ENCODE peak calls at places on chromosomes 5 and 9, in seven cellular contexts. One of them, this sample, is unnamed.

GRCh38 chr5:74040065-74040551 is 414.1 kb downstream of the ARHGEF28 start:
- DNase-seq in NCI-H2081: peak; percentile 54
- DNase-seq in NCI-H2107: no peak
- DNase-seq in activated CD8-positive, alpha-beta memory T cell treated with anti-CD3 and anti-CD28 coated beads for 1 hour: no peak
- DNase-seq in HuH-7: no peak
- DNase-seq in heart right ventricle: peak; percentile 13
- DNase-seq in stimulated activated CD8-positive, alpha-beta memory T cell treated with anti-CD3 and anti-CD28 coated beads, Interleukin-2, amount 100 ng/mL, for 1 hour: no peak
- DNase-seq in this sample: no peak

GRCh38 chr9:122320346-122320995 is 50.4 kb upstream of the PTGS1 start:
- DNase-seq in heart right ventricle: no peak
- DNase-seq in NCI-H2081: peak; percentile 82
- DNase-seq in NCI-H2107: no peak
- DNase-seq in activated CD8-positive, alpha-beta memory T cell treated with anti-CD3 and anti-CD28 coated beads for 1 hour: no peak
- DNase-seq in HuH-7: no peak
- DNase-seq in stimulated activated CD8-positive, alpha-beta memory T cell treated with anti-CD3 and anti-CD28 coated beads, Interleukin-2, amount 100 ng/mL, for 1 hour: no peak
- DNase-seq in this sample: no peak

GRCh38 chr5:135535820-135536801 is at the start of gene NEUROG1:
- DNase-seq in heart right ventricle: no peak
- DNase-seq in stimulated activated CD8-positive, alpha-beta memory T cell treated with anti-CD3 and anti-CD28 coated beads, Interleukin-2, amount 100 ng/mL, for 1 hour: no peak
- DNase-seq in NCI-H2107: no peak
- DNase-seq in HuH-7: no peak
- DNase-seq in NCI-H2081: peak; percentile 36
- DNase-seq in activated CD8-positive, alpha-beta memory T cell treated with anti-CD3 and anti-CD28 coated beads for 1 hour: no peak
- DNase-seq in this sample: no peak

GRCh38 chr5:1890296-1890695 is 7.6 kb upstream of the IRX4 start:
- DNase-seq in activated CD8-positive, alpha-beta memory T cell treated with anti-CD3 and anti-CD28 coated beads for 1 hour: no peak
- DNase-seq in NCI-H2107: no peak
- DNase-seq in stimulated activated CD8-positive, alpha-beta memory T cell treated with anti-CD3 and anti-CD28 coated beads, Interleukin-2, amount 100 ng/mL, for 1 hour: no peak
- DNase-seq in heart right ventricle: no peak
- DNase-seq in HuH-7: no peak
- DNase-seq in NCI-H2081: no peak
- DNase-seq in this sample: no peak

GRCh38 chr9:72205513-72205912 is 56.3 kb downstream of the GDA start:
- DNase-seq in activated CD8-positive, alpha-beta memory T cell treated with anti-CD3 and anti-CD28 coated beads for 1 hour: no peak
- DNase-seq in NCI-H2107: no peak
- DNase-seq in heart right ventricle: no peak
- DNase-seq in HuH-7: no peak
- DNase-seq in stimulated activated CD8-positive, alpha-beta memory T cell treated with anti-CD3 and anti-CD28 coated beads, Interleukin-2, amount 100 ng/mL, for 1 hour: no peak
- DNase-seq in NCI-H2081: no peak
- DNase-seq in this sample: no peak

GRCh38 chr9:38507587-38507986 is 83.3 kb upstream of the IGFBPL1 start:
- DNase-seq in NCI-H2081: no peak
- DNase-seq in stimulated activated CD8-positive, alpha-beta memory T cell treated with anti-CD3 and anti-CD28 coated beads, Interleukin-2, amount 100 ng/mL, for 1 hour: no peak
- DNase-seq in heart right ventricle: no peak
- DNase-seq in NCI-H2107: no peak
- DNase-seq in HuH-7: no peak
- DNase-seq in activated CD8-positive, alpha-beta memory T cell treated with anti-CD3 and anti-CD28 coated beads for 1 hour: no peak
- DNase-seq in this sample: no peak

GRCh38 chr5:179265529-179266290 is 79.6 kb downstream of the ADAMTS2 start:
- DNase-seq in NCI-H2107: no peak
- DNase-seq in HuH-7: no peak
- DNase-seq in NCI-H2081: no peak
- DNase-seq in activated CD8-positive, alpha-beta memory T cell treated with anti-CD3 and anti-CD28 coated beads for 1 hour: no peak
- DNase-seq in heart right ventricle: peak; percentile 89
- DNase-seq in stimulated activated CD8-positive, alpha-beta memory T cell treated with anti-CD3 and anti-CD28 coated beads, Interleukin-2, amount 100 ng/mL, for 1 hour: no peak
- DNase-seq in this sample: no peak

GRCh38 chr5:63164339-63164738 is 585.7 kb downstream of the LRRC70 start:
- DNase-seq in heart right ventricle: no peak
- DNase-seq in NCI-H2107: no peak
- DNase-seq in activated CD8-positive, alpha-beta memory T cell treated with anti-CD3 and anti-CD28 coated beads for 1 hour: no peak
- DNase-seq in HuH-7: no peak
- DNase-seq in stimulated activated CD8-positive, alpha-beta memory T cell treated with anti-CD3 and anti-CD28 coated beads, Interleukin-2, amount 100 ng/mL, for 1 hour: no peak
- DNase-seq in NCI-H2081: no peak
- DNase-seq in this sample: no peak

GRCh38 chr9:132944294-132945185 is at the start of gene TSC1:
- DNase-seq in stimulated activated CD8-positive, alpha-beta memory T cell treated with anti-CD3 and anti-CD28 coated beads, Interleukin-2, amount 100 ng/mL, for 1 hour: peak; percentile 97
- DNase-seq in heart right ventricle: peak; percentile 99
- DNase-seq in HuH-7: peak; percentile 88
- DNase-seq in NCI-H2081: peak; percentile 90
- DNase-seq in NCI-H2107: peak; percentile 92
- DNase-seq in activated CD8-positive, alpha-beta memory T cell treated with anti-CD3 and anti-CD28 coated beads for 1 hour: peak; percentile 94
- DNase-seq in this sample: peak; percentile 97

GRCh38 chr5:163115011-163115410 is 322.4 kb upstream of the CCNG1 start:
- DNase-seq in HuH-7: no peak
- DNase-seq in NCI-H2081: no peak
- DNase-seq in stimulated activated CD8-positive, alpha-beta memory T cell treated with anti-CD3 and anti-CD28 coated beads, Interleukin-2, amount 100 ng/mL, for 1 hour: no peak
- DNase-seq in activated CD8-positive, alpha-beta memory T cell treated with anti-CD3 and anti-CD28 coated beads for 1 hour: no peak
- DNase-seq in heart right ventricle: no peak
- DNase-seq in NCI-H2107: no peak
- DNase-seq in this sample: no peak

GRCh38 chr5:179595916-179596315 is 27.6 kb downstream of the HNRNPH1 start:
- DNase-seq in activated CD8-positive, alpha-beta memory T cell treated with anti-CD3 and anti-CD28 coated beads for 1 hour: no peak
- DNase-seq in stimulated activated CD8-positive, alpha-beta memory T cell treated with anti-CD3 and anti-CD28 coated beads, Interleukin-2, amount 100 ng/mL, for 1 hour: no peak
- DNase-seq in NCI-H2081: no peak
- DNase-seq in heart right ventricle: no peak
- DNase-seq in HuH-7: no peak
- DNase-seq in NCI-H2107: no peak
- DNase-seq in this sample: no peak

GRCh38 chr5:92265804-92266203 is 882.7 kb upstream of the ARRDC3 start:
- DNase-seq in NCI-H2107: no peak
- DNase-seq in heart right ventricle: no peak
- DNase-seq in NCI-H2081: no peak
- DNase-seq in activated CD8-positive, alpha-beta memory T cell treated with anti-CD3 and anti-CD28 coated beads for 1 hour: no peak
- DNase-seq in stimulated activated CD8-positive, alpha-beta memory T cell treated with anti-CD3 and anti-CD28 coated beads, Interleukin-2, amount 100 ng/mL, for 1 hour: no peak
- DNase-seq in HuH-7: no peak
- DNase-seq in this sample: no peak

GRCh38 chr5:64144429-64145215 is 21.0 kb upstream of the RNF180 start:
- DNase-seq in heart right ventricle: no peak
- DNase-seq in NCI-H2081: peak; percentile 0
- DNase-seq in stimulated activated CD8-positive, alpha-beta memory T cell treated with anti-CD3 and anti-CD28 coated beads, Interleukin-2, amount 100 ng/mL, for 1 hour: no peak
- DNase-seq in HuH-7: no peak
- DNase-seq in NCI-H2107: no peak
- DNase-seq in activated CD8-positive, alpha-beta memory T cell treated with anti-CD3 and anti-CD28 coated beads for 1 hour: no peak
- DNase-seq in this sample: no peak

GRCh38 chr9:137873408-137873807 is 4.2 kb upstream of the CACNA1B start:
- DNase-seq in heart right ventricle: no peak
- DNase-seq in stimulated activated CD8-positive, alpha-beta memory T cell treated with anti-CD3 and anti-CD28 coated beads, Interleukin-2, amount 100 ng/mL, for 1 hour: no peak
- DNase-seq in NCI-H2107: no peak
- DNase-seq in HuH-7: no peak
- DNase-seq in activated CD8-positive, alpha-beta memory T cell treated with anti-CD3 and anti-CD28 coated beads for 1 hour: no peak
- DNase-seq in NCI-H2081: no peak
- DNase-seq in this sample: no peak

GRCh38 chr5:135492319-135492626 is 40.1 kb upstream of the TIFAB start:
- DNase-seq in NCI-H2081: no peak
- DNase-seq in activated CD8-positive, alpha-beta memory T cell treated with anti-CD3 and anti-CD28 coated beads for 1 hour: no peak
- DNase-seq in NCI-H2107: no peak
- DNase-seq in HuH-7: no peak
- DNase-seq in heart right ventricle: no peak
- DNase-seq in stimulated activated CD8-positive, alpha-beta memory T cell treated with anti-CD3 and anti-CD28 coated beads, Interleukin-2, amount 100 ng/mL, for 1 hour: no peak
- DNase-seq in this sample: no peak

GRCh38 chr5:54876-55569 is 36.9 kb upstream of the PLEKHG4B start:
- DNase-seq in stimulated activated CD8-positive, alpha-beta memory T cell treated with anti-CD3 and anti-CD28 coated beads, Interleukin-2, amount 100 ng/mL, for 1 hour: no peak
- DNase-seq in activated CD8-positive, alpha-beta memory T cell treated with anti-CD3 and anti-CD28 coated beads for 1 hour: no peak
- DNase-seq in NCI-H2081: peak; percentile 67
- DNase-seq in NCI-H2107: no peak
- DNase-seq in heart right ventricle: no peak
- DNase-seq in HuH-7: no peak
- DNase-seq in this sample: no peak

GRCh38 chr9:98554752-98555151 is 154.0 kb downstream of the GABBR2 start:
- DNase-seq in heart right ventricle: no peak
- DNase-seq in NCI-H2081: no peak
- DNase-seq in activated CD8-positive, alpha-beta memory T cell treated with anti-CD3 and anti-CD28 coated beads for 1 hour: no peak
- DNase-seq in stimulated activated CD8-positive, alpha-beta memory T cell treated with anti-CD3 and anti-CD28 coated beads, Interleukin-2, amount 100 ng/mL, for 1 hour: no peak
- DNase-seq in NCI-H2107: no peak
- DNase-seq in HuH-7: no peak
- DNase-seq in this sample: no peak

GRCh38 chr9:111298831-111299603 is 31.0 kb downstream of the OR2K2 start:
- DNase-seq in NCI-H2107: no peak
- DNase-seq in HuH-7: peak; percentile 5
- DNase-seq in NCI-H2081: no peak
- DNase-seq in activated CD8-positive, alpha-beta memory T cell treated with anti-CD3 and anti-CD28 coated beads for 1 hour: no peak
- DNase-seq in stimulated activated CD8-positive, alpha-beta memory T cell treated with anti-CD3 and anti-CD28 coated beads, Interleukin-2, amount 100 ng/mL, for 1 hour: no peak
- DNase-seq in heart right ventricle: peak; percentile 39
- DNase-seq in this sample: peak; percentile 37

GRCh38 chr5:82526540-82526939 is 248.4 kb upstream of the RPS23 start:
- DNase-seq in HuH-7: no peak
- DNase-seq in stimulated activated CD8-positive, alpha-beta memory T cell treated with anti-CD3 and anti-CD28 coated beads, Interleukin-2, amount 100 ng/mL, for 1 hour: no peak
- DNase-seq in heart right ventricle: no peak
- DNase-seq in NCI-H2081: no peak
- DNase-seq in activated CD8-positive, alpha-beta memory T cell treated with anti-CD3 and anti-CD28 coated beads for 1 hour: no peak
- DNase-seq in NCI-H2107: no peak
- DNase-seq in this sample: no peak

GRCh38 chr9:88266416-88266815 is 121.8 kb upstream of the SPIN1 start:
- DNase-seq in HuH-7: no peak
- DNase-seq in NCI-H2107: no peak
- DNase-seq in NCI-H2081: no peak
- DNase-seq in activated CD8-positive, alpha-beta memory T cell treated with anti-CD3 and anti-CD28 coated beads for 1 hour: no peak
- DNase-seq in heart right ventricle: no peak
- DNase-seq in stimulated activated CD8-positive, alpha-beta memory T cell treated with anti-CD3 and anti-CD28 coated beads, Interleukin-2, amount 100 ng/mL, for 1 hour: no peak
- DNase-seq in this sample: no peak

GRCh38 chr9:706606-707451 is 134.7 kb upstream of the DMRT1 start:
- DNase-seq in HuH-7: peak; percentile 48
- DNase-seq in NCI-H2081: no peak
- DNase-seq in activated CD8-positive, alpha-beta memory T cell treated with anti-CD3 and anti-CD28 coated beads for 1 hour: no peak
- DNase-seq in stimulated activated CD8-positive, alpha-beta memory T cell treated with anti-CD3 and anti-CD28 coated beads, Interleukin-2, amount 100 ng/mL, for 1 hour: no peak
- DNase-seq in NCI-H2107: no peak
- DNase-seq in heart right ventricle: peak; percentile 69
- DNase-seq in this sample: peak; percentile 41

GRCh38 chr9:93902051-93902779 is 52.9 kb downstream of the BARX1 start:
- DNase-seq in HuH-7: no peak
- DNase-seq in heart right ventricle: no peak
- DNase-seq in activated CD8-positive, alpha-beta memory T cell treated with anti-CD3 and anti-CD28 coated beads for 1 hour: no peak
- DNase-seq in NCI-H2107: no peak
- DNase-seq in stimulated activated CD8-positive, alpha-beta memory T cell treated with anti-CD3 and anti-CD28 coated beads, Interleukin-2, amount 100 ng/mL, for 1 hour: no peak
- DNase-seq in NCI-H2081: no peak
- DNase-seq in this sample: no peak

GRCh38 chr5:116964438-116964837 is 389.8 kb upstream of the SEMA6A start:
- DNase-seq in heart right ventricle: no peak
- DNase-seq in NCI-H2107: no peak
- DNase-seq in activated CD8-positive, alpha-beta memory T cell treated with anti-CD3 and anti-CD28 coated beads for 1 hour: no peak
- DNase-seq in stimulated activated CD8-positive, alpha-beta memory T cell treated with anti-CD3 and anti-CD28 coated beads, Interleukin-2, amount 100 ng/mL, for 1 hour: no peak
- DNase-seq in HuH-7: no peak
- DNase-seq in NCI-H2081: no peak
- DNase-seq in this sample: no peak

GRCh38 chr5:180816608-180817534 is 14.3 kb upstream of the MGAT1 start:
- DNase-seq in activated CD8-positive, alpha-beta memory T cell treated with anti-CD3 and anti-CD28 coated beads for 1 hour: no peak
- DNase-seq in HuH-7: no peak
- DNase-seq in NCI-H2107: no peak
- DNase-seq in heart right ventricle: peak; percentile 64
- DNase-seq in stimulated activated CD8-positive, alpha-beta memory T cell treated with anti-CD3 and anti-CD28 coated beads, Interleukin-2, amount 100 ng/mL, for 1 hour: no peak
- DNase-seq in NCI-H2081: no peak
- DNase-seq in this sample: no peak

GRCh38 chr5:115419794-115420585 is 123.5 kb upstream of the CCDC112 start:
- DNase-seq in NCI-H2107: no peak
- DNase-seq in heart right ventricle: no peak
- DNase-seq in activated CD8-positive, alpha-beta memory T cell treated with anti-CD3 and anti-CD28 coated beads for 1 hour: no peak
- DNase-seq in stimulated activated CD8-positive, alpha-beta memory T cell treated with anti-CD3 and anti-CD28 coated beads, Interleukin-2, amount 100 ng/mL, for 1 hour: no peak
- DNase-seq in NCI-H2081: no peak
- DNase-seq in HuH-7: no peak
- DNase-seq in this sample: no peak

GRCh38 chr5:180602481-180603075 is 11.3 kb upstream of the SCGB3A1 start:
- DNase-seq in stimulated activated CD8-positive, alpha-beta memory T cell treated with anti-CD3 and anti-CD28 coated beads, Interleukin-2, amount 100 ng/mL, for 1 hour: no peak
- DNase-seq in activated CD8-positive, alpha-beta memory T cell treated with anti-CD3 and anti-CD28 coated beads for 1 hour: no peak
- DNase-seq in HuH-7: no peak
- DNase-seq in NCI-H2081: no peak
- DNase-seq in NCI-H2107: no peak
- DNase-seq in heart right ventricle: no peak
- DNase-seq in this sample: no peak

GRCh38 chr5:16992006-16992405 is 55.9 kb upstream of the MYO10 start:
- DNase-seq in NCI-H2081: no peak
- DNase-seq in stimulated activated CD8-positive, alpha-beta memory T cell treated with anti-CD3 and anti-CD28 coated beads, Interleukin-2, amount 100 ng/mL, for 1 hour: no peak
- DNase-seq in heart right ventricle: no peak
- DNase-seq in activated CD8-positive, alpha-beta memory T cell treated with anti-CD3 and anti-CD28 coated beads for 1 hour: no peak
- DNase-seq in HuH-7: no peak
- DNase-seq in NCI-H2107: no peak
- DNase-seq in this sample: no peak

GRCh38 chr5:149804478-149805450 is 74.7 kb downstream of the PPARGC1B start:
- DNase-seq in activated CD8-positive, alpha-beta memory T cell treated with anti-CD3 and anti-CD28 coated beads for 1 hour: no peak
- DNase-seq in stimulated activated CD8-positive, alpha-beta memory T cell treated with anti-CD3 and anti-CD28 coated beads, Interleukin-2, amount 100 ng/mL, for 1 hour: no peak
- DNase-seq in NCI-H2081: no peak
- DNase-seq in HuH-7: no peak
- DNase-seq in heart right ventricle: no peak
- DNase-seq in NCI-H2107: no peak
- DNase-seq in this sample: peak; percentile 62